ENCODE peak calls at places on chromosome 15, in six cellular contexts. H, B, I, X, G and Y are unnamed samples.

GRCh38 chr15:32873292-32874114 is 155.7 kb downstream of the GREM1 start:
- ATAC-seq in H (no peak), B (peak; percentile 50), I (peak; percentile 31), X (no peak), G (no peak), Y (peak; percentile 17)

GRCh38 chr15:71596672-71597071 is 213.7 kb upstream of the NR2E3 start:
- ATAC-seq in H (no peak), B (no peak), I (peak; percentile 55), X (no peak), G (no peak), Y (peak; percentile 85)

GRCh38 chr15:101122266-101122665 is 129.6 kb downstream of the CHSY1 start:
- ATAC-seq in H (no peak), B (no peak), I (peak; percentile 3), X (peak; percentile 10), G (no peak), Y (no peak)

GRCh38 chr15:94119215-94119815 is 112.0 kb upstream of the MCTP2 start:
- ATAC-seq in H (peak; percentile 34), B (peak; percentile 66), I (peak; percentile 78), X (no peak), G (peak; percentile 61), Y (peak; percentile 52)

GRCh38 chr15:57542505-57542817 is 49.2 kb upstream of the MYZAP start:
- ATAC-seq in H (no peak), B (peak; percentile 19), I (no peak), X (no peak), G (no peak), Y (no peak)

GRCh38 chr15:78811124-78811824 is at the start of gene ADAMTS7:
- ATAC-seq in H (peak; percentile 96), B (peak; percentile 92), I (peak; percentile 96), X (peak; percentile 97), G (peak; percentile 83), Y (peak; percentile 93)

GRCh38 chr15:94582368-94582767 is 351.0 kb downstream of the MCTP2 start:
- ATAC-seq in H (peak; percentile 71), B (peak; percentile 70), I (no peak), X (peak; percentile 91), G (peak; percentile 96), Y (peak; percentile 63)

GRCh38 chr15:101438482-101439284 is 50.8 kb downstream of the PCSK6 start:
- ATAC-seq in H (no peak), B (peak; percentile 27), I (peak; percentile 23), X (no peak), G (peak; percentile 73), Y (no peak)

GRCh38 chr15:91522609-91523332 is 330.7 kb upstream of the SLCO3A1 start:
- ATAC-seq in H (no peak), B (peak; percentile 77), I (no peak), X (no peak), G (no peak), Y (no peak)

GRCh38 chr15:96309143-96309542 is 21.4 kb upstream of the NR2F2 start:
- ATAC-seq in H (no peak), B (no peak), I (no peak), X (no peak), G (no peak), Y (no peak)

GRCh38 chr15:50181983-50182232 is at the start of gene SLC27A2:
- ATAC-seq in H (peak; percentile 68), B (peak; percentile 87), I (peak; percentile 71), X (peak; percentile 89), G (peak; percentile 91), Y (peak; percentile 34)

GRCh38 chr15:99341786-99342185 is 90.5 kb downstream of the LRRC28 start:
- ATAC-seq in H (no peak), B (no peak), I (no peak), X (no peak), G (no peak), Y (no peak)

GRCh38 chr15:53522878-53523455 is 236.5 kb downstream of the WDR72 start:
- ATAC-seq in H (no peak), B (no peak), I (no peak), X (no peak), G (no peak), Y (no peak)

GRCh38 chr15:52095597-52096262 is 16.8 kb downstream of the BCL2L10 start:
- ATAC-seq in H (no peak), B (peak; percentile 57), I (peak; percentile 84), X (no peak), G (no peak), Y (peak; percentile 70)

GRCh38 chr15:58346361-58346760 is 85.4 kb upstream of the LIPC start:
- ATAC-seq in H (no peak), B (peak; percentile 87), I (peak; percentile 41), X (no peak), G (no peak), Y (no peak)

GRCh38 chr15:54066403-54066802 is 88.2 kb downstream of the UNC13C start:
- ATAC-seq in H (peak; percentile 71), B (no peak), I (no peak), X (no peak), G (no peak), Y (no peak)

GRCh38 chr15:39183177-39183881 is 397.6 kb upstream of the THBS1 start:
- ATAC-seq in H (no peak), B (no peak), I (no peak), X (no peak), G (no peak), Y (peak; percentile 39)

GRCh38 chr15:38004218-38004848 is 69.9 kb downstream of the TMCO5A start:
- ATAC-seq in H (no peak), B (no peak), I (peak; percentile 38), X (no peak), G (no peak), Y (no peak)

GRCh38 chr15:69665641-69666091 is 213.0 kb downstream of the RPLP1 start:
- ATAC-seq in H (no peak), B (peak; percentile 26), I (no peak), X (peak; percentile 17), G (no peak), Y (no peak)

GRCh38 chr15:98718426-98719168 is 70.3 kb downstream of the IGF1R start:
- ATAC-seq in H (no peak), B (no peak), I (no peak), X (no peak), G (no peak), Y (no peak)

GRCh38 chr15:51067510-51067909 is 27.2 kb downstream of the TNFAIP8L3 start:
- ATAC-seq in H (no peak), B (no peak), I (no peak), X (no peak), G (no peak), Y (peak; percentile 46)

GRCh38 chr15:63715818-63716217 is 117.9 kb downstream of the HERC1 start:
- ATAC-seq in H (peak; percentile 32), B (peak; percentile 35), I (no peak), X (no peak), G (no peak), Y (no peak)

GRCh38 chr15:62899090-62899493 is 143.5 kb upstream of the TPM1 start:
- ATAC-seq in H (no peak), B (no peak), I (no peak), X (no peak), G (no peak), Y (peak; percentile 67)

GRCh38 chr15:35680951-35681350 is 135.0 kb upstream of the DPH6 start:
- ATAC-seq in H (no peak), B (no peak), I (no peak), X (no peak), G (no peak), Y (no peak)

GRCh38 chr15:67479781-67480180 is 41.1 kb upstream of the C15orf61 start:
- ATAC-seq in H (no peak), B (no peak), I (peak; percentile 35), X (no peak), G (no peak), Y (no peak)

GRCh38 chr15:57025264-57025939 is 107.0 kb downstream of the TCF12 start:
- ATAC-seq in H (no peak), B (peak; percentile 43), I (no peak), X (no peak), G (no peak), Y (no peak)

GRCh38 chr15:29090617-29091466 is 178.8 kb downstream of the NSMCE3 start:
- ATAC-seq in H (peak; percentile 78), B (peak; percentile 85), I (no peak), X (peak; percentile 90), G (peak; percentile 78), Y (no peak)

GRCh38 chr15:38682861-38683260 is 118.2 kb upstream of the RASGRP1 start:
- ATAC-seq in H (peak; percentile 64), B (no peak), I (no peak), X (no peak), G (no peak), Y (no peak)

GRCh38 chr15:85500729-85501128 is 120.3 kb downstream of the AKAP13 start:
- ATAC-seq in H (no peak), B (no peak), I (no peak), X (no peak), G (no peak), Y (no peak)

GRCh38 chr15:31402003-31402402 is 75.4 kb downstream of the KLF13 start:
- ATAC-seq in H (no peak), B (no peak), I (no peak), X (no peak), G (no peak), Y (no peak)

GRCh38 chr15:31403606-31404005 is 77.0 kb downstream of the KLF13 start:
- ATAC-seq in H (no peak), B (no peak), I (no peak), X (no peak), G (no peak), Y (no peak)

GRCh38 chr15:31402511-31403056 is 75.9 kb downstream of the KLF13 start:
- ATAC-seq in H (no peak), B (peak; percentile 14), I (peak; percentile 42), X (peak; percentile 59), G (peak; percentile 42), Y (peak; percentile 52)

GRCh38 chr15:31401282-31401681 is 74.6 kb downstream of the KLF13 start:
- ATAC-seq in H (no peak), B (no peak), I (no peak), X (no peak), G (no peak), Y (no peak)

DNA sequence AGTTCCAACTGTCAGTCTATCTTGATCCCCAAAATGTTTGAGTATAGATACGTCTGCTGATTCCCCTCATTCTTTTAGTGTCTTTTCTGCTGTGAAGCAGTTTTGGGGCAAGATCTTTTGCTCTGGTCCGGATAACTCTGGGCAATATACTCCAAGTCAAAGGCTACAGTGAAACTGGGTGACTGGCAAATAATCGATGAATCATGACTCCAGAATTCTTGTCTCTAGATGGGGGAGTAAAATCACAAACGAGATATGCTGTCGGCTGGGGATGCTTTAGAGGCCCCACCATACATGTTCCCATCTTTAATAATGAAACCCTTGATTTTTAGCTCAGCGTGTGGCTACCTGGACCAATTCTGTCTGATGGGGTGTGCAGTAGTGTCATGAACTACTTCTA is 76.5 kb downstream of the KLF13 start:
- ATAC-seq in H (no peak), B (no peak), I (no peak), X (no peak), G (no peak), Y (no peak)
- TF ChIP-seq EP300 in H (no peak), B (no peak), I (no peak), X (no peak), G (no peak), Y (no peak)

GRCh38 chr15:81323944-81324881 is at the start of gene STARD5:
- ATAC-seq in H (peak; percentile 100), B (peak; percentile 100), I (peak; percentile 100), X (peak; percentile 100), G (peak; percentile 99), Y (peak; percentile 100)
- TF ChIP-seq POLR2A in H (peak; percentile 95), B (peak; percentile 74), I (peak; percentile 87), X (peak; percentile 80), G (peak; percentile 90), Y (peak; percentile 64)

GRCh38 chr15:22263738-22264137 is 183.4 kb downstream of the OR4M2 start:
- ATAC-seq in H (peak; percentile 21), B (no peak), I (no peak), X (no peak), G (no peak), Y (no peak)
- H3K9me3 ChIP-seq in H (no peaks in the 10 kb centered on the region), B (peaks cover 3% of the 10 kb centered on the region), I (no peaks in the 10 kb centered on the region), X (no peaks in the 10 kb centered on the region), G (no peaks in the 10 kb centered on the region), Y (no peaks in the 10 kb centered on the region)

GRCh38 chr15:61558172-61559146 is 329.4 kb upstream of the RORA start:
- ATAC-seq in H (no peak), B (no peak), I (peak; percentile 82), X (no peak), G (no peak), Y (peak; percentile 89)
- TF ChIP-seq EP300 in H (no peak), B (no peak), I (no peak), X (no peak), G (no peak), Y (no peak)